ENCODE peak calls at places on chromosomes 3 and 15, in ten cellular contexts. One of them, this sample, is unnamed.

GRCh38 chr3:117036259-117036799 is 326.8 kb downstream of the TUSC7 start:
- DNase-seq in GM12865: no peak
- DNase-seq in GDM1: peak; percentile 46
- DNase-seq in adipocyte: peak; percentile 84
- DNase-seq in GM19239: no peak
- DNase-seq in T-cell: peak; percentile 15
- DNase-seq in left cardiac atrium: peak; percentile 24
- DNase-seq in substantia nigra: no peak
- DNase-seq in HT1080: peak; percentile 39
- DNase-seq in amniotic stem cell: peak; percentile 46
- DNase-seq in this sample: no peak

GRCh38 chr15:100968043-100968966 is 49.1 kb downstream of the LRRK1 start:
- DNase-seq in substantia nigra: no peak
- DNase-seq in HT1080: peak; percentile 39
- DNase-seq in left cardiac atrium: no peak
- DNase-seq in adipocyte: peak; percentile 59
- DNase-seq in amniotic stem cell: peak; percentile 29
- DNase-seq in GM19239: no peak
- DNase-seq in GM12865: peak; percentile 24
- DNase-seq in GDM1: no peak
- DNase-seq in T-cell: no peak
- DNase-seq in this sample: no peak

GRCh38 chr15:58233341-58233740 is 95.2 kb downstream of the AQP9 start:
- DNase-seq in T-cell: no peak
- DNase-seq in GM12865: no peak
- DNase-seq in GM19239: no peak
- DNase-seq in adipocyte: no peak
- DNase-seq in amniotic stem cell: no peak
- DNase-seq in left cardiac atrium: no peak
- DNase-seq in substantia nigra: no peak
- DNase-seq in HT1080: no peak
- DNase-seq in GDM1: no peak
- DNase-seq in this sample: no peak

GRCh38 chr3:169624533-169624972 is 39.0 kb downstream of the MECOM start:
- DNase-seq in T-cell: no peak
- DNase-seq in left cardiac atrium: no peak
- DNase-seq in adipocyte: no peak
- DNase-seq in GM19239: no peak
- DNase-seq in substantia nigra: no peak
- DNase-seq in amniotic stem cell: no peak
- DNase-seq in GM12865: no peak
- DNase-seq in HT1080: no peak
- DNase-seq in GDM1: no peak
- DNase-seq in this sample: no peak

GRCh38 chr3:32246079-32246675 is 7.7 kb downstream of the CMTM8 start:
- DNase-seq in GDM1: no peak
- DNase-seq in left cardiac atrium: no peak
- DNase-seq in T-cell: no peak
- DNase-seq in amniotic stem cell: no peak
- DNase-seq in HT1080: no peak
- DNase-seq in GM19239: no peak
- DNase-seq in GM12865: no peak
- DNase-seq in adipocyte: no peak
- DNase-seq in substantia nigra: no peak
- DNase-seq in this sample: no peak

GRCh38 chr3:51386852-51387229 is 1.8 kb downstream of the MANF start:
- DNase-seq in adipocyte: no peak
- DNase-seq in HT1080: no peak
- DNase-seq in GDM1: no peak
- DNase-seq in amniotic stem cell: no peak
- DNase-seq in left cardiac atrium: no peak
- DNase-seq in GM19239: no peak
- DNase-seq in GM12865: no peak
- DNase-seq in T-cell: no peak
- DNase-seq in substantia nigra: no peak
- DNase-seq in this sample: no peak

GRCh38 chr15:55742498-55742926 is 440 bp downstream of the PRTG start:
- DNase-seq in adipocyte: peak; percentile 63
- DNase-seq in HT1080: peak; percentile 29
- DNase-seq in left cardiac atrium: no peak
- DNase-seq in amniotic stem cell: peak; percentile 8
- DNase-seq in T-cell: peak; percentile 12
- DNase-seq in substantia nigra: peak; percentile 4
- DNase-seq in GM19239: no peak
- DNase-seq in GM12865: peak; percentile 9
- DNase-seq in GDM1: peak; percentile 13
- DNase-seq in this sample: peak; percentile 22

GRCh38 chr15:68982976-68983550 is 31.4 kb upstream of the NOX5 start:
- DNase-seq in GM12865: no peak
- DNase-seq in amniotic stem cell: no peak
- DNase-seq in T-cell: no peak
- DNase-seq in GM19239: no peak
- DNase-seq in left cardiac atrium: no peak
- DNase-seq in HT1080: no peak
- DNase-seq in GDM1: no peak
- DNase-seq in adipocyte: no peak
- DNase-seq in substantia nigra: no peak
- DNase-seq in this sample: no peak

GRCh38 chr3:27532426-27532825 is 48.2 kb upstream of the SLC4A7 start:
- DNase-seq in left cardiac atrium: no peak
- DNase-seq in amniotic stem cell: no peak
- DNase-seq in substantia nigra: no peak
- DNase-seq in GM19239: no peak
- DNase-seq in T-cell: no peak
- DNase-seq in GM12865: no peak
- DNase-seq in HT1080: no peak
- DNase-seq in adipocyte: no peak
- DNase-seq in GDM1: no peak
- DNase-seq in this sample: no peak

GRCh38 chr15:72271895-72272212 is 500 bp downstream of the PARP6 start:
- DNase-seq in GM12865: peak; percentile 19
- DNase-seq in left cardiac atrium: no peak
- DNase-seq in GM19239: no peak
- DNase-seq in GDM1: no peak
- DNase-seq in T-cell: no peak
- DNase-seq in substantia nigra: no peak
- DNase-seq in adipocyte: peak; percentile 52
- DNase-seq in amniotic stem cell: no peak
- DNase-seq in HT1080: no peak
- DNase-seq in this sample: no peak

GRCh38 chr3:69881756-69882428 is 117.6 kb upstream of the SAMMSON start:
- DNase-seq in GDM1: no peak
- DNase-seq in left cardiac atrium: no peak
- DNase-seq in amniotic stem cell: no peak
- DNase-seq in T-cell: no peak
- DNase-seq in substantia nigra: no peak
- DNase-seq in GM12865: no peak
- DNase-seq in HT1080: no peak
- DNase-seq in GM19239: no peak
- DNase-seq in adipocyte: no peak
- DNase-seq in this sample: no peak

GRCh38 chr3:87792532-87793321 is 266.1 kb downstream of the CGGBP1 start:
- DNase-seq in T-cell: no peak
- DNase-seq in adipocyte: peak; percentile 5
- DNase-seq in amniotic stem cell: no peak
- DNase-seq in left cardiac atrium: peak; percentile 20
- DNase-seq in substantia nigra: no peak
- DNase-seq in GM19239: no peak
- DNase-seq in HT1080: peak; percentile 37
- DNase-seq in GDM1: peak; percentile 68
- DNase-seq in GM12865: no peak
- DNase-seq in this sample: no peak

GRCh38 chr15:26724381-26724780 is 48.5 kb downstream of the GABRB3 start:
- DNase-seq in GM19239: no peak
- DNase-seq in substantia nigra: no peak
- DNase-seq in GM12865: no peak
- DNase-seq in adipocyte: no peak
- DNase-seq in HT1080: no peak
- DNase-seq in GDM1: no peak
- DNase-seq in T-cell: no peak
- DNase-seq in left cardiac atrium: no peak
- DNase-seq in amniotic stem cell: no peak
- DNase-seq in this sample: no peak

GRCh38 chr15:37101634-37102314 is 1.4 kb upstream of the MEIS2 start:
- DNase-seq in HT1080: peak; percentile 84
- DNase-seq in GM12865: peak; percentile 83
- DNase-seq in T-cell: no peak
- DNase-seq in adipocyte: peak; percentile 93
- DNase-seq in GDM1: no peak
- DNase-seq in GM19239: peak; percentile 48
- DNase-seq in left cardiac atrium: peak; percentile 81
- DNase-seq in amniotic stem cell: peak; percentile 70
- DNase-seq in substantia nigra: no peak
- DNase-seq in this sample: no peak

GRCh38 chr15:79682285-79682684 is 214.5 kb downstream of the MTHFS start:
- DNase-seq in left cardiac atrium: peak; percentile 62
- DNase-seq in adipocyte: peak; percentile 84
- DNase-seq in GM12865: no peak
- DNase-seq in HT1080: peak; percentile 50
- DNase-seq in GM19239: no peak
- DNase-seq in T-cell: no peak
- DNase-seq in GDM1: no peak
- DNase-seq in amniotic stem cell: peak; percentile 39
- DNase-seq in substantia nigra: peak; percentile 11
- DNase-seq in this sample: no peak

GRCh38 chr3:51891242-51892039 is 11.7 kb downstream of the IQCF1 start:
- DNase-seq in amniotic stem cell: no peak
- DNase-seq in GDM1: no peak
- DNase-seq in HT1080: no peak
- DNase-seq in GM19239: no peak
- DNase-seq in adipocyte: no peak
- DNase-seq in left cardiac atrium: no peak
- DNase-seq in T-cell: no peak
- DNase-seq in substantia nigra: no peak
- DNase-seq in GM12865: no peak
- DNase-seq in this sample: no peak

GRCh38 chr15:57595011-57595866 is 3.5 kb downstream of the MYZAP start:
- DNase-seq in substantia nigra: no peak
- DNase-seq in amniotic stem cell: no peak
- DNase-seq in adipocyte: no peak
- DNase-seq in GM12865: no peak
- DNase-seq in T-cell: no peak
- DNase-seq in HT1080: no peak
- DNase-seq in left cardiac atrium: peak; percentile 55
- DNase-seq in GDM1: no peak
- DNase-seq in GM19239: no peak
- DNase-seq in this sample: no peak

GRCh38 chr3:9214599-9214998 is 34.8 kb downstream of the SRGAP3 start:
- DNase-seq in GDM1: no peak
- DNase-seq in GM19239: no peak
- DNase-seq in T-cell: no peak
- DNase-seq in GM12865: no peak
- DNase-seq in adipocyte: peak; percentile 62
- DNase-seq in amniotic stem cell: no peak
- DNase-seq in left cardiac atrium: no peak
- DNase-seq in HT1080: peak; percentile 70
- DNase-seq in substantia nigra: no peak
- DNase-seq in this sample: no peak

GRCh38 chr3:15667484-15667883 is 65.9 kb downstream of the BTD start:
- DNase-seq in GM12865: peak; percentile 44
- DNase-seq in left cardiac atrium: no peak
- DNase-seq in amniotic stem cell: no peak
- DNase-seq in GM19239: no peak
- DNase-seq in GDM1: no peak
- DNase-seq in substantia nigra: no peak
- DNase-seq in HT1080: no peak
- DNase-seq in adipocyte: no peak
- DNase-seq in T-cell: peak; percentile 51
- DNase-seq in this sample: no peak

GRCh38 chr15:60255390-60255789 is 142.4 kb downstream of the ANXA2 start:
- DNase-seq in left cardiac atrium: no peak
- DNase-seq in amniotic stem cell: no peak
- DNase-seq in GM19239: no peak
- DNase-seq in GM12865: peak; percentile 68
- DNase-seq in HT1080: peak; percentile 65
- DNase-seq in GDM1: no peak
- DNase-seq in T-cell: no peak
- DNase-seq in substantia nigra: no peak
- DNase-seq in adipocyte: no peak
- DNase-seq in this sample: no peak

GRCh38 chr3:132253262-132253878 is 63.8 kb upstream of the ACP3 start:
- DNase-seq in amniotic stem cell: no peak
- DNase-seq in adipocyte: peak; percentile 89
- DNase-seq in left cardiac atrium: no peak
- DNase-seq in substantia nigra: no peak
- DNase-seq in GM19239: peak; percentile 17
- DNase-seq in GM12865: peak; percentile 75
- DNase-seq in GDM1: peak; percentile 13
- DNase-seq in HT1080: peak; percentile 56
- DNase-seq in T-cell: no peak
- DNase-seq in this sample: peak; percentile 10

GRCh38 chr3:8784676-8785435 is 15.4 kb upstream of the OXTR start:
- DNase-seq in amniotic stem cell: no peak
- DNase-seq in GM19239: no peak
- DNase-seq in GM12865: no peak
- DNase-seq in adipocyte: peak; percentile 26
- DNase-seq in T-cell: no peak
- DNase-seq in substantia nigra: no peak
- DNase-seq in left cardiac atrium: no peak
- DNase-seq in HT1080: no peak
- DNase-seq in GDM1: no peak
- DNase-seq in this sample: no peak

GRCh38 chr3:127393131-127393820 is 105.4 kb upstream of the PRR20G start:
- DNase-seq in substantia nigra: no peak
- DNase-seq in T-cell: no peak
- DNase-seq in left cardiac atrium: no peak
- DNase-seq in GM12865: no peak
- DNase-seq in GDM1: no peak
- DNase-seq in GM19239: no peak
- DNase-seq in amniotic stem cell: no peak
- DNase-seq in HT1080: no peak
- DNase-seq in adipocyte: no peak
- DNase-seq in this sample: no peak

GRCh38 chr3:144235489-144235888 is 263.9 kb downstream of the DIPK2A start:
- DNase-seq in GM19239: no peak
- DNase-seq in adipocyte: no peak
- DNase-seq in GM12865: no peak
- DNase-seq in substantia nigra: no peak
- DNase-seq in GDM1: no peak
- DNase-seq in amniotic stem cell: no peak
- DNase-seq in left cardiac atrium: no peak
- DNase-seq in HT1080: no peak
- DNase-seq in T-cell: no peak
- DNase-seq in this sample: no peak

GRCh38 chr3:113245775-113246174 is 34.4 kb downstream of the BOC start:
- DNase-seq in GDM1: no peak
- DNase-seq in HT1080: peak; percentile 37
- DNase-seq in adipocyte: peak; percentile 61
- DNase-seq in amniotic stem cell: no peak
- DNase-seq in left cardiac atrium: peak; percentile 50
- DNase-seq in substantia nigra: no peak
- DNase-seq in T-cell: no peak
- DNase-seq in GM19239: no peak
- DNase-seq in GM12865: no peak
- DNase-seq in this sample: no peak

GRCh38 chr3:14605070-14605469 is 46.5 kb upstream of the CCDC174 start:
- DNase-seq in T-cell: no peak
- DNase-seq in GM19239: no peak
- DNase-seq in substantia nigra: no peak
- DNase-seq in GDM1: no peak
- DNase-seq in adipocyte: no peak
- DNase-seq in HT1080: peak; percentile 43
- DNase-seq in amniotic stem cell: no peak
- DNase-seq in left cardiac atrium: no peak
- DNase-seq in GM12865: no peak
- DNase-seq in this sample: no peak

GRCh38 chr3:134029256-134029733 is 430 bp downstream of the SLCO2A1 start:
- DNase-seq in amniotic stem cell: no peak
- DNase-seq in GM19239: peak; percentile 19
- DNase-seq in GM12865: no peak
- DNase-seq in GDM1: no peak
- DNase-seq in T-cell: no peak
- DNase-seq in left cardiac atrium: no peak
- DNase-seq in substantia nigra: no peak
- DNase-seq in HT1080: no peak
- DNase-seq in adipocyte: peak; percentile 43
- DNase-seq in this sample: peak; percentile 25

GRCh38 chr3:178022599-178022998 is 513.6 kb upstream of the KCNMB2 start:
- DNase-seq in substantia nigra: no peak
- DNase-seq in left cardiac atrium: no peak
- DNase-seq in GM19239: no peak
- DNase-seq in adipocyte: peak; percentile 38
- DNase-seq in amniotic stem cell: no peak
- DNase-seq in GM12865: no peak
- DNase-seq in GDM1: no peak
- DNase-seq in T-cell: no peak
- DNase-seq in HT1080: no peak
- DNase-seq in this sample: no peak

This sample was measured in GM12891.